ENCODE peak calls at places on chromosomes 11 and 22, in five cellular contexts. Q is kidney epithelial cell, K is AG10803, U is natural killer cell, D is left ventricle myocardium inferior. T is an unnamed sample.

GRCh38 chr11:36703055-36703404 is 105.0 kb upstream of the RAG2 start:
- DNase-seq in D (no peak), K (no peak), Q (no peak), U (no peak), T (no peak)

GRCh38 chr11:9001736-9002135 is 2.1 kb downstream of the NRIP3 start:
- DNase-seq in Q (peak), D (no peak), K (peak), U (peak), T (no peak)

GRCh38 chr11:45859661-45860140 is 12.4 kb downstream of the CRY2 start:
- DNase-seq in U (no peak), Q (no peak), D (peak), K (peak), T (peak)

GRCh38 chr11:102389253-102389652 is 42.2 kb downstream of the BIRC2 start:
- DNase-seq in K (no peak), Q (no peak), D (no peak), U (no peak), T (no peak)

GRCh38 chr22:49296561-49296960 is 531.1 kb downstream of the BRD1 start:
- DNase-seq in D (no peak), Q (no peak), U (no peak), K (no peak), T (no peak)

GRCh38 chr22:30054764-30055069 is 25.5 kb upstream of the HORMAD2 start:
- DNase-seq in U (no peak), Q (no peak), K (no peak), D (no peak), T (no peak)

GRCh38 chr22:16806401-16806800 is 18.8 kb downstream of the XKR3 start:
- DNase-seq in Q (no peak), K (no peak), U (no peak), D (no peak), T (no peak)

GRCh38 chr11:19345848-19346681 is 105.3 kb upstream of the E2F8 start:
- DNase-seq in Q (no peak), K (no peak), D (peak), U (no peak), T (no peak)

GRCh38 chr11:107562647-107563208 is 2.8 kb downstream of the ALKBH8 start:
- DNase-seq in K (peak), D (no peak), Q (peak), U (no peak), T (no peak)

GRCh38 chr11:13691296-13691899 is 22.9 kb downstream of the FAR1 start:
- DNase-seq in K (peak), Q (no peak), U (no peak), D (no peak), T (no peak)

GRCh38 chr22:22710719-22711531 is 66.5 kb downstream of the GGTLC2 start:
- DNase-seq in U (peak), Q (no peak), D (peak), K (peak), T (peak)

GRCh38 chr22:30829901-30830550 is 135.4 kb downstream of the OSBP2 start:
- DNase-seq in U (no peak), K (peak), D (no peak), Q (peak), T (no peak)

GRCh38 chr22:24525416-24526037 is 29.4 kb downstream of the GUCD1 start:
- DNase-seq in K (peak), D (peak), U (peak), Q (no peak), T (peak)

GRCh38 chr11:70481625-70482528 is 83.5 kb downstream of the CTTN start:
- DNase-seq in K (peak), D (peak), Q (peak), U (no peak), T (no peak)

GRCh38 chr11:1943977-1944376 is 3.2 kb upstream of the MRPL23 start:
- DNase-seq in D (no peak), Q (no peak), K (peak), U (no peak), T (no peak)

GRCh38 chr22:22558071-22558971 is 744 bp downstream of the PRAME start:
- DNase-seq in K (no peak), Q (no peak), D (no peak), U (no peak), T (no peak)

GRCh38 chr22:37187552-37187890 is 526 bp downstream of the C1QTNF6 start:
- DNase-seq in K (peak), Q (no peak), U (no peak), D (no peak), T (no peak)

GRCh38 chr11:12625438-12626071 is 48.7 kb upstream of the TEAD1 start:
- DNase-seq in K (peak), D (no peak), Q (no peak), U (no peak), T (no peak)

GRCh38 chr11:72781313-72782080 is 12.3 kb downstream of the STARD10 start:
- DNase-seq in Q (no peak), D (peak), U (peak), K (no peak), T (no peak)

GRCh38 chr22:46293591-46294260 is 2.9 kb upstream of the GTSE1 start:
- DNase-seq in K (peak), Q (no peak), U (peak), D (peak), T (no peak)

GRCh38 chr22:24495365-24495675 is 188 bp downstream of the UPB1 start:
- DNase-seq in K (no peak), U (no peak), Q (no peak), D (no peak), T (no peak)

GRCh38 chr11:8649361-8649760 is 33.1 kb downstream of the TRIM66 start:
- DNase-seq in D (no peak), K (peak), U (no peak), Q (no peak), T (no peak)

GRCh38 chr11:21446939-21447590 is 745.8 kb upstream of the ANO5 start:
- DNase-seq in U (no peak), Q (no peak), D (no peak), K (no peak), T (no peak)

GRCh38 chr11:43574949-43575915 is 105.3 kb upstream of the HSD17B12 start:
- DNase-seq in U (no peak), K (peak), D (peak), Q (no peak), T (no peak)

GRCh38 chr22:46727813-46728364 is 10.2 kb downstream of the CERK start:
- DNase-seq in K (no peak), Q (no peak), D (no peak), U (no peak), T (no peak)

GRCh38 chr22:22427542-22428065 is 80.9 kb downstream of the ZNF280B start:
- DNase-seq in K (no peak), U (no peak), Q (no peak), D (no peak), T (no peak)

GRCh38 chr11:1839924-1840779 is 1.4 kb downstream of the TNNI2 start:
- DNase-seq in U (no peak), Q (no peak), D (peak), K (no peak), T (no peak)

GRCh38 chr11:73244589-73245240 is 26.6 kb downstream of the P2RY2 start:
- DNase-seq in K (no peak), U (no peak), D (no peak), Q (no peak), T (no peak)

GRCh38 chr11:10695821-10696220 is 2.3 kb upstream of the IRAG1 start:
- DNase-seq in U (no peak), D (no peak), Q (no peak), K (no peak), T (no peak)

DNA sequence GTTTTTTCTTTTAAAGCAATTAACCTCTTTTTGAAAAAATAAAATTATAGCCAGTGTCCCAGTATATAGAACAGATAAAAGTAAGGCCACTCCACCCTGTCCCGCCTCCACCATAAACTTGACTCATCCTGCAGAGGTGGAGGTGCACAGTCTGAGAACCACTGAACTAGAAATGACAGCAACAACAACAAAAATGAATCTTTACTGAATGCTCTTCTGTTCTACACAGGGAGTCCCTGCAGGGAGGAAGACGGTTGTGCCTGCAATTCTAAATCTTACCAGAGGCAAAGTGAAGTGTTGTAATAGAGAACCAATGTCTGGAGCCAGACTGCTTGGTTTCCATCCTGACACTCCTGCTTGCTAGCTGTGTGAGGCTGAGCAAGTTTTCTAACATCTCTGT is 162.3 kb downstream of the FBXO7 start:
- DNase-seq in U (no peak), D (no peak), K (no peak), Q (no peak), T (no peak)
- TF ChIP-seq CTCF in U (no peak), D (no peak), K (no peak), Q (no peak), T (no peak)

DNA sequence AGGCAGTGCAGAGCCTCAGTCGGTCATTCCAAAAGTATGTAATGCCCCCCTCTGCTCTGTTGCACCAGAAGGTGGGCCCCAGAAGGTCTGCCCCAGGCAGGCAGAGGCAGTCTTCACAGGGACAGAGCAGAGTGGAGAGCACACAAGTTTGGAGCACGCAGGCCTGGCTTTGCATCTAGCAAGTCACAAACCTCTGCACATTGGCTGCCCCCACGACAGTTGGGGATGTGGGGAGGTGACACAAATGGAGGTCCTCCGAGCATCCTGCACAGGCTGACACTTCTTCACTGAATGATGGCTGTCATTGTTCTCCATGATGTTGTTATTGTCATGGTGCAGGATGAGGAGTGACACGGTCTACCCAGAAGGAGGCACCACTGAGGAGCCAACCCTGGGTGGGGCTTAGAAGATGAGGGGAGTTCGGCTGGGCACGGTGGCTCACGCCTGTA is 11.9 kb downstream of the TOM1 start:
- DNase-seq in D (no peak), Q (no peak), K (no peak), U (no peak), T (no peak)
- TF ChIP-seq CTCF in D (no peak), Q (no peak), K (no peak), U (no peak), T (no peak)

GRCh38 chr11:64890084-64890944 is 11.9 kb upstream of the EHD1 start:
- DNase-seq in K (no peak), U (no peak), D (no peak), Q (no peak), T (no peak)

GRCh38 chr11:64892411-64892831 is 14.0 kb upstream of the EHD1 start:
- DNase-seq in K (no peak), U (no peak), D (peak), Q (no peak), T (no peak)

GRCh38 chr11:64892838-64893193 is 14.4 kb upstream of the EHD1 start:
- DNase-seq in U (no peak), Q (no peak), D (no peak), K (no peak), T (no peak)

GRCh38 chr11:64891880-64892279 is 13.5 kb upstream of the EHD1 start:
- DNase-seq in K (no peak), U (no peak), Q (no peak), D (no peak), T (no peak)

GRCh38 chr11:64891215-64891848 is 12.9 kb upstream of the EHD1 start:
- DNase-seq in K (no peak), D (no peak), Q (no peak), U (no peak), T (no peak)
- TF ChIP-seq CTCF in K (no peak), D (no peak), Q (no peak), U (no peak), T (no peak)

DNA sequence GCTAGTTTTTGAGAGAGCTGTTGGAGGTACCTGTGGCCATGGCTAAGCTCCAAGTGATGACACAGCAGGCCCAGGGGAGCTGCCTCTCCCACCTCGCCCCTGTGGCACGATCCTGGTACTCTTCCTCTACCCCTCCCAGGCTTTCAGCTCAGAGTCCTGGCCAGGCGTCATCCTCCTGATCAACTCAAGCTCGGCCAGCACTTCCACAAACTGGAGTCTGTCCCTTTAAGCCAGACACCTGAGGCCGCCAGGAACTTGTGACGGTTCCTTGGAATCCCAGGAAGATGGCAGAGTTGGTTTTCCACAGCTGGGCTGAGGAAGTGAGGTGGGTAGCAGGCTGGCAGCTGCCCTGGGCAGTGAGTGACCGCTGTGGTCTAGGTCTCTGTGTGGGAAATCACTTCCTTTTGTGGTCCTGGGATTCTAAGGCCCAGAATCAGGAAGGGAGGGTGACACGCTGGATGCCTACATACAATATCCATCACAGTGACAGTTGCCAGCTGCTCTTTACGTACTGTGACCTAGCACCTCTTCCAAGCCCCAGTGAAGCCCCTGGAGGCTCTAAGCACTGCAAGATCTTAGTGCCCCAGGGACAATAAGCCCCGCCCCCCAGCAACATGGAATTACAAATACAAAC is 3.2 kb upstream of the CST6 start:
- DNase-seq in Q (no peak), U (no peak), K (no peak), D (no peak), T (no peak)
- TF ChIP-seq CTCF in Q (no peak), U (no peak), K (no peak), D (no peak), T (no peak)

GRCh38 chr11:32489464-32489863 is 54.1 kb upstream of the WT1 start:
- DNase-seq in U (no peak), D (no peak), K (no peak), Q (no peak), T (no peak)
- TF ChIP-seq CTCF in U (no peak), D (no peak), K (no peak), Q (no peak), T (no peak)

GRCh38 chr11:91097069-91097468 is 874.2 kb upstream of the CHORDC1 start:
- DNase-seq in Q (no peak), U (no peak), K (no peak), D (no peak), T (no peak)

GRCh38 chr11:91093141-91093540 is 870.3 kb upstream of the CHORDC1 start:
- DNase-seq in U (no peak), Q (no peak), D (no peak), K (no peak), T (no peak)

GRCh38 chr11:91085985-91086384 is 863.1 kb upstream of the CHORDC1 start:
- DNase-seq in U (no peak), D (no peak), K (no peak), Q (no peak), T (no peak)

DNA sequence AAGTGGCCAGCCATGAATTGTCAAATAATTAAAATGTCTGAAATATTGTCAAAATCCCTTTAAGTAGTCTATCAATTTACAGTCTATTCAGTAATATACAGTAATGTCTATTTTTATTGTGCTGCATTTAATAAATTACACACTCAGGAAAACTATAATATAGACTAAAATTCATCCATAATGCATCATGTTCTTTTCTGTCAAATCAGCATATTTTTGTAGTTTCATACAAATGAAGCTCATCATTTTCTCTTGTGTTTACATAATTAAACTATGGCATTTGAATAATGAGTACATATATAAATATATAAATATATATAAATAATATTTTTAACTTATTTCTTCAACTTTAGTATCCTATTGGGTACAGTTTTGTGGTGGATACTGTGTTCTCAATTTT is 868.7 kb upstream of the CHORDC1 start:
- DNase-seq in U (no peak), D (no peak), K (no peak), Q (no peak), T (no peak)
- TF ChIP-seq CTCF in U (no peak), D (no peak), K (no peak), Q (no peak), T (no peak)

GRCh38 chr11:69311767-69312385 is 17.9 kb downstream of the MYEOV start:
- DNase-seq in U (no peak), Q (no peak), K (peak), D (no peak), T (no peak)

GRCh38 chr11:69310934-69311766 is 17.2 kb downstream of the MYEOV start:
- DNase-seq in U (no peak), Q (no peak), D (no peak), K (no peak), T (no peak)

GRCh38 chr11:69313992-69314391 is 20.0 kb downstream of the MYEOV start:
- DNase-seq in Q (no peak), K (no peak), U (no peak), D (no peak), T (no peak)

GRCh38 chr11:69314555-69314954 is 20.6 kb downstream of the MYEOV start:
- DNase-seq in Q (no peak), K (no peak), D (no peak), U (no peak), T (no peak)

DNA sequence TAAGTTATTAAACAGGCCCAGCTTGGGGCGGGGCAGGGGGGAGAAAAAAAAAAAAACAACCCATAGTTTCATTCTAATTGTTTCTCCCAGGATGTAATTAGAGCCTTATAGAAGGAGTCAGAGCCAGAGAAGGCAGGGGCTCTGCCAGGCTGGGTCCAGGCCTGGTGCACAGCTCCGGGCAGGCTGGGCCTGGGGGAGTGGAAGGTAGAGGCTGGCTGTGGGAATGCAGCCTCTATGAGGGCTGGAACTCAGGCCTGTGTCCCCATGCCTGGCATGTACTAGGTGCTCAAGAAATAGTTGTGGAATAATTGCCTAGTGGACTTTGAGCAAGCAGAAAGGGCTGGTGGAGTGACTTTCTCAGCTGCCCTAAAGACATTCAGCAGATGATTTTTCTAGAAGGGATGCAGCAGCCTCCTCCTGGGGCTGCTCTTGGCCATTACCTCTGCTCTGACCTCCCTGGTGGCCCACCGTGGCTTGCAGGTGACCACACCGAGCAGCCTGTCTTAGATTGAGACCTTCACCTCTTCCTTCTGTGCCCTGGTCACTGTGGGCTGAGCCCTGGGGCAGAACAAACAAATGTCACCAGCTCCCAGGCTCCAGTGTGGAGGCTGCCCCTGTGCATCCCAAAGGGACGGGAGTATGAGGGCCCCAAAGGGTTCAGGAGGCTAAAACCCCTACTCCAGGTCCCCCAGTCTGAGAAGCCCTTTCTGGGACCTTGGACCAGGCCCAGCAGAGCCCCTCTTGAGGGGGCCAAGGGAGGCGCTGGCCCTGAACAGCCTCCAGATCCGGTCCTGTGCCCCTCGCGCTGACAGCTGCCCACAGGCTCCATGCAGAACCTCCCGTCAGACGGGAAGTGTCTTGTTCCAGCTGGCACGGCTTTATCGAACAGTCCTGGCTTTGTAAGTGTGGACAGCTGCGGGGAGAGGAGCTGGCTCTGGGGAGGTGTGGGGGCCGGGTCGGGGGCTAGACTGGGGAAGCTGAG is 18.8 kb downstream of the MYEOV start:
- DNase-seq in D (peak), K (no peak), Q (no peak), U (no peak), T (no peak)
- TF ChIP-seq CTCF in D (no peak), K (no peak), Q (no peak), U (no peak), T (no peak)

GRCh38 chr11:104873252-104873651 is 25.0 kb downstream of the CASP12 start:
- DNase-seq in K (no peak), Q (no peak), D (no peak), U (no peak), T (no peak)
- TF ChIP-seq CTCF in K (no peak), Q (no peak), D (no peak), U (no peak), T (no peak)

DNA sequence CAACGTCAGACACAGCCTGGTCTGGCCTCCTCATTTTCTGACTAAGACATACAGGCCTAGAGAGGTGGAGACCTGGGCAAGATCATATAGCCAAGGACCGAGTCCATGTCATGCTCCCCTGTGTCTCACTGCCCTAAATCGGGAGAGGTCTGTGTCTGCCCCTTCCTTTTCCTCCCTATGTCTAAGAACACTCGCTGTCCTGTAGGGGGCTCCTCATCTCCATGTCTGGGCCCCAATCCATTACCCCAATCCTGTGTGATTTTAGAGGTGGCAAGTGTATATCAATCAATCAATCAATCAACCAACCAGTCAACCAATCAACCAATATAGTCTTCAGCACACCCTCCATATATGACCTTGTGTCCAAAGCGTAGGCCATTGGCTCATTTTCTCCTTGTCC is 125.7 kb downstream of the KIRREL3 start:
- DNase-seq in U (no peak), K (no peak), Q (no peak), D (no peak), T (no peak)
- TF ChIP-seq CTCF in U (no peak), K (peak), Q (peak), D (no peak), T (no peak)

T was measured in omental fat pad.